ENCODE peak calls at places on chromosomes 12 and 14, in six cellular contexts. E is stimulated activated naive CD8-positive, alpha-beta T cell treated with anti-CD3 and anti-CD28 coated beads, Interleukin-15, Interleukin-2, amounts not matched to agents 100 U/mL and 50 U/mL, for 24 hours; N is NCI-H510A treated with DMSO at 0.1 percent for 48 hours; B is IMR-90; D is NCI-H774; X is substantia nigra. C is an unnamed sample.

GRCh38 chr14:20630340-20631022 is 11.0 kb downstream of the OR6S1 start:
- DNase-seq in E (peak), B (peak), X (no peak), D (peak), N (peak), C (no peak)

GRCh38 chr14:104149617-104150141 is 11.3 kb downstream of the KIF26A start:
- DNase-seq in B (no peak), E (peak), D (no peak), X (no peak), N (peak), C (no peak)

GRCh38 chr12:31629756-31630732 is 29.4 kb upstream of the ETFBKMT start:
- DNase-seq in B (peak), N (no peak), E (no peak), D (no peak), X (no peak), C (no peak)

GRCh38 chr14:103867523-103867953 is 20.2 kb upstream of the PPP1R13B start:
- DNase-seq in N (no peak), X (no peak), E (no peak), B (no peak), D (no peak), C (no peak)

GRCh38 chr12:111443586-111443985 is 37.9 kb downstream of the SH2B3 start:
- DNase-seq in D (no peak), E (peak), N (no peak), B (peak), X (no peak), C (no peak)

GRCh38 chr14:99420711-99421110 is 59.9 kb downstream of the SETD3 start:
- DNase-seq in N (peak), E (no peak), D (no peak), X (no peak), B (no peak), C (no peak)

GRCh38 chr12:56634242-56634836 is 4.2 kb upstream of the BAZ2A start:
- DNase-seq in E (peak), D (peak), X (no peak), N (peak), B (no peak), C (peak)

GRCh38 chr14:99125113-99125512 is 146.9 kb downstream of the BCL11B start:
- DNase-seq in D (no peak), X (no peak), B (no peak), E (no peak), N (no peak), C (no peak)

GRCh38 chr12:52120951-52121847 is 41.7 kb downstream of the SMIM41 start:
- DNase-seq in D (no peak), X (no peak), B (peak), E (no peak), N (no peak), C (no peak)